ENCODE peak calls at places on chromosomes 4 and X, in four cellular contexts. B is psoas muscle, R is esophagus squamous epithelium, Y is A549. O is an unnamed sample.

GRCh38 chrX:96843566-96843965 is 40.1 kb upstream of the RPA4 start:
- DNase-seq in R (no peak), B (no peak), Y (no peak), O (no peak)

GRCh38 chrX:53188763-53189162 is 36.2 kb downstream of the KDM5C start:
- DNase-seq in B (no peak), R (no peak), Y (no peak), O (no peak)

GRCh38 chrX:138127314-138127713 is 561.4 kb downstream of the ZIC3 start:
- DNase-seq in Y (no peak), B (no peak), R (no peak), O (no peak)

GRCh38 chr4:11106769-11107168 is 321.9 kb downstream of the HS3ST1 start:
- DNase-seq in B (no peak), Y (no peak), R (no peak), O (no peak)

GRCh38 chrX:40061871-40062524 is 35.8 kb downstream of the BCOR start:
- DNase-seq in R (no peak), Y (no peak), B (no peak), O (peak; percentile 23)

GRCh38 chr4:28357985-28358384 is 1497.3 kb downstream of the STIM2 start:
- DNase-seq in Y (peak; percentile 7), R (no peak), B (no peak), O (no peak)

GRCh38 chr4:81688085-81688484 is 216.4 kb upstream of the RASGEF1B start:
- DNase-seq in R (no peak), Y (peak; percentile 0), B (no peak), O (no peak)

GRCh38 chr4:151095142-151095541 is 4.3 kb upstream of the RPS3A start:
- DNase-seq in Y (no peak), R (no peak), B (no peak), O (no peak)

GRCh38 chr4:88003261-88003660 is 4.2 kb upstream of the PKD2 start:
- DNase-seq in B (no peak), Y (no peak), R (no peak), O (no peak)

GRCh38 chr4:83252782-83253405 is 31.7 kb downstream of the COQ2 start:
- DNase-seq in R (peak; percentile 23), B (no peak), Y (peak; percentile 74), O (peak; percentile 72)

GRCh38 chr4:109127866-109128265 is 174.6 kb downstream of the COL25A1 start:
- DNase-seq in R (no peak), Y (no peak), B (no peak), O (no peak)

GRCh38 chr4:138267835-138268234 is 25.7 kb upstream of the SLC7A11 start:
- DNase-seq in Y (no peak), B (no peak), R (no peak), O (no peak)

GRCh38 chr4:126991965-126992364 is 640.8 kb upstream of the INTU start:
- DNase-seq in Y (no peak), B (no peak), R (no peak), O (no peak)

DNA sequence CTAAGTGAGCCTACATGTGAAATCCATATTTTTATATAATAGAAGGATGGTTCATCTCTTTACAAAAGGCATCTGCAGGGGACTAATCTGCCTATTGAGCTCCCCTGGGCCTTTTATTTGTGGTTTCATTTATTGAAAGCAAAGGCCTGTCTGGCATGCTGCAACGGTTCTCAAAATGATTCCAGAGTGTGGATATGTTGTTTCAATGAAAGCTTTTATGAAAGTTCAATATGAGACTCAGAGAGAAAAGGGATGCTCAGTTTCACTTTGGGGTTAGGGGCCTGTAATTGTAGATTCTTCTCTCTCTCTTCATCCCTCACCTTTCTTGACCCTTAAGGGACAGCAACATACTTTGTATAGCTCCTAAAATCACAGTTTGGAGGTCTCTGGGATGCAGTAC is 204.2 kb upstream of the CASK start:
- DNase-seq in B (no peak), R (no peak), Y (no peak), O (no peak)
- H3K27ac ChIP-seq in B (no peak overlapping the region), R (no peak overlapping the region), Y (no peak overlapping the region), O (no peak overlapping the region)

GRCh38 chr4:107800058-107800457 is 24.7 kb upstream of the SGMS2 start:
- DNase-seq in R (no peak), B (no peak), Y (no peak), O (no peak)

GRCh38 chr4:107800686-107801085 is 24.0 kb upstream of the SGMS2 start:
- DNase-seq in R (no peak), Y (no peak), B (no peak), O (no peak)

GRCh38 chr4:107801766-107802211 is 22.9 kb upstream of the SGMS2 start:
- DNase-seq in B (no peak), R (no peak), Y (no peak), O (no peak)

GRCh38 chr4:107794001-107794400 is 30.7 kb upstream of the SGMS2 start:
- DNase-seq in Y (no peak), B (no peak), R (no peak), O (no peak)

DNA sequence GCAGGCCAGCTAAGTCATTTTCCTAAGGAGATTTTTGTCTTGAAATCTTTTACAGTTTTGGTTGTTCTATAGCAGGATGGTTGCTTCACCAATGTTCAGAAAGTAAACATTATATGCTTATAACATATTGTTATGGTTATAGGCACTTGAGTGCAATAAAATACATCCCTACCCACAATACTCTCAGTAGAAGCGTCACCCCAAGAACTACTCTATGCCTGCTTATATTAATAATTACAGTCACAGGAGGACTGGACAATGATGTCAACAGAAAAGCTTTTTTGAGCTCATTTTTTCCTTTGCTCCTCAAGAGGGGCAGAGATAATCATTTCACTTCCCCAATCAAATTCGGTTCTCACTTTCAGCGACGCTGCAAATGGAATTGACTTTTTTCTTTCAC is 25.1 kb upstream of the SGMS2 start:
- DNase-seq in R (no peak), B (no peak), Y (no peak), O (no peak)
- H3K27ac ChIP-seq in R (no peak overlapping the region), B (no peak overlapping the region), Y (no peak overlapping the region), O (no peak overlapping the region)

DNA sequence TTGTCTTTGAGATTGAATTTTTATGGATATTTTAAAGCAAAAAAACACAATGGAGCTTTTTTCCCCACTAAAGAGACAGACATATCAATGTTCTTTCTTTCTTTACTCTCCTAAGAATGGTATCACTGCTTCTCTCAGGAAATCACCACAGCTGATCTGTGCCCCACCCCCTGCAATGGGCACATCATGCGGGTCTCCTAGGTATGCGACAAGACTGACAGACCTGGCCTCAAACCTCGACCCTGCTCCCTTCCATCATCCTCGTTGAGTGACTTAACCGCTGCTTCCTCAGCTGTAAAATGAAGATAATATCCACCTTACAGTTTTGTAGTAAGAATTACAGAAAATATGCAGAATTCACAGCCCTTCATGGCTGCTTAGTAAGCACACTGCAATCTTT is 58.3 kb downstream of the LEF1 start:
- DNase-seq in R (no peak), Y (no peak), B (no peak), O (no peak)
- H3K27ac ChIP-seq in R (no peak overlapping the region), Y (no peak overlapping the region), B (no peak overlapping the region), O (peak overlapping the region; percentile 80)

GRCh38 chrX:65534450-65535292 is at the start of gene LAS1L:
- DNase-seq in B (peak; percentile 95), R (peak; percentile 57), Y (peak; percentile 96), O (peak; percentile 92)
- H3K27ac ChIP-seq in B (peak within 1 kb of the TSS; percentile 83), R (peak within 1 kb of the TSS; percentile 81), Y (peak within 1 kb of the TSS; percentile 81), O (peak within 1 kb of the TSS; percentile 75)

DNA sequence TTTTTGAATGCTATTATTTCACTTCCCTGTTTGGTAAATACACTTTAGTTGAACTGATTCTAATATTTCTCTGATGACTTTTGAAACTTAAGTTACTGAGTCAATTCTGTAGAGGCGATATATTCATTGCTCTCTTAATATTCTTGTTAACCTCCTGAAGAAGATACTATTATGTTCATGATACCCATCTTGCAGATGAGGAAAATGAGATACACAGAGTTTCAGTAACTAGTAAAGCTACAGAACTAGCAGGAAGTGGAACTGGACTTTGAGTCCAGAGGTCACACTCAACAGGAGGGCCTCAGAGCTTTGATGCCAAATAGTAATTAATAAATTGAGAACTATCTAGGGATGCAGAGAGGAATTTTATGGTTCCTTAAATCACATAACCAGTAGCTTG is 70.0 kb downstream of the PCDH7 start:
- DNase-seq in B (no peak), R (no peak), Y (no peak), O (no peak)
- H3K27ac ChIP-seq in B (no peak overlapping the region), R (no peak overlapping the region), Y (no peak overlapping the region), O (no peak overlapping the region)

DNA sequence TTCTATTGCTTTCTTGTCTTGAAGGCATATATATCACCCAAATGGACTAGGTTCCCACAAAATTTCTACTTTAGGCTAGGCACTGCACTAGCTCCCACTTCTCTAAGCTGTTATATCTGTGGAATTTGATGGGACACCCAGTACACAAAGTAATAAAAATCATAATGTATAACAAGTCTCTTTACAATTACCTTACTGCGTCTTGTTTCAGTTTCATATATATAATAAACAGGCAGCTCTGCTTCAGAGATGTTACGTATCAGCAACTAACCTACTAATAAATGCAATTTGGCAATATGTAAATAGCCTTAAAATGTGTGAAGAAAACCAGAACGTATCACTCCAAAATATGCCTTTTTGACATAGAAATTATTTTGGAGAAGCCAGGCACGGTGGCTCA is 42.0 kb upstream of the UGDH start:
- DNase-seq in B (no peak), Y (no peak), R (no peak), O (no peak)
- H3K27ac ChIP-seq in B (no peak overlapping the region), Y (no peak overlapping the region), R (peak overlapping the region; percentile 83), O (no peak overlapping the region)

DNA sequence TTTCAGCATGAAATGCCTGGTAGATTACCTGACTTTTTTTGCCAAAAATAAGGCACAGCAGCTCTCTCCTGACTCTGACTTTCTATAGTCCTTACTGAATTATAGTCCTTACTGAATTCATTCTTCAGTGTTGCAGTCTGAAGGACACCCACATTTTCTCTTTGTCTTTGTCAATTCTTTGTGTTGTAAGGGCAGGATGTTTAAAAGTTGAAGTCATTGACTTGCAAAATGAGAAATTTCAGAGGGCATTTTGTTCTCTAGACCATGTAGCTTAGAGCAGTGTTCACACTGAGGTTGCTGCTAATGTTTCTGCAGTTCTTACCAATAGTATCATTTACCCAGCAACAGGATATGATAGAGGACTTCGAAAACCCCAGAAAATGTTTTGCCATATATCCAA is 168.0 kb downstream of the SOWAHB start:
- DNase-seq in Y (no peak), R (no peak), B (no peak), O (no peak)
- H3K27ac ChIP-seq in Y (no peak overlapping the region), R (no peak overlapping the region), B (no peak overlapping the region), O (no peak overlapping the region)

GRCh38 chrX:47133493-47133892 is 11.0 kb downstream of the NDUFB11 start:
- DNase-seq in R (no peak), Y (no peak), B (no peak), O (no peak)

GRCh38 chrX:47129157-47129878 is 15.2 kb downstream of the NDUFB11 start:
- DNase-seq in R (peak; percentile 61), B (peak; percentile 93), Y (peak; percentile 97), O (peak; percentile 88)

DNA sequence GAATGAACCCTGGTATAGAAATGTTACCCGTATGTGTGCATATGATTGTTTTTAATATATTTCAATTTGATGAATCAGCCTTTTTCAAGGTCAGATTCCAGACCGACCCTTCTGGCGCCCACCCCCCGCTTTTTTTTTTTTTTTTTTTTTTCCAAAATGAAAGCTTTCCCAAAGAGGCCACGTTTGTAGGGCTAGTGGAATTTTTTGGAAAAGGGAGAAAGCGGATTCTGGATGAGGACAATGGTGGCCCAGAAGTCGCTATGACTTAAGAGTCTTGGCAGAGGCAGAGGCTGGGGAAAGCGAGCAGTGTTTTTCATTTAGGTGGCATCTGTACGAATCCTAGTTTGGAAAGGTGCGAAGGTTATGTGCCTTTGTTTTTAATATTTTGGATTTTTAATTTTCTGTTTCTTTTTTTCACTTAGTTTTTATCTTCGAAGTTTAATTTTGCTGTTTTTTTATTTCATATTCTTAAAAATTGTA is 14.6 kb downstream of the NDUFB11 start:
- DNase-seq in B (no peak), R (no peak), Y (no peak), O (no peak)
- H3K27ac ChIP-seq in B (peak overlapping the region; percentile 77), R (peak overlapping the region; percentile 84), Y (peak overlapping the region; percentile 56), O (peak overlapping the region; percentile 72)

GRCh38 chr4:94497690-94498089 is 45.9 kb downstream of the PDLIM5 start:
- DNase-seq in R (no peak), B (no peak), Y (no peak), O (no peak)
- H3K27ac ChIP-seq in R (no peak overlapping the region), B (peak overlapping the region; percentile 78), Y (no peak overlapping the region), O (no peak overlapping the region)

O was measured in naive thymus-derived CD4-positive, alpha-beta T cell.